ENCODE peak calls at places on chromosomes 12 and 14, in eight cellular contexts. F is ovary; V is CD4-positive, alpha-beta T cell; Z is endothelial cell of umbilical vein; I is cardiac muscle cell; A is sigmoid colon; D is GM23338; N is effector memory CD4-positive, alpha-beta T cell. M is an unnamed sample.

GRCh38 chr12:68455676-68456345 is 123.6 kb upstream of the MDM1 start:
- DNase-seq in F (no peak), V (no peak), Z (peak), I (no peak), A (no peak), D (no peak), N (no peak), M (no peak)

GRCh38 chr12:124651508-124652273 is 84.3 kb upstream of the NCOR2 start:
- DNase-seq in F (no peak), V (no peak), Z (peak), I (no peak), A (no peak), D (no peak), N (no peak), M (no peak)

GRCh38 chr14:71485833-71486232 is 446.4 kb upstream of the RGS6 start:
- DNase-seq in F (no peak), V (no peak), Z (no peak), I (no peak), A (no peak), D (no peak), N (no peak), M (no peak)

GRCh38 chr12:65074932-65075331 is 46.2 kb downstream of the WIF1 start:
- DNase-seq in F (no peak), V (no peak), Z (no peak), I (no peak), A (no peak), D (peak), N (no peak), M (no peak)

GRCh38 chr12:51924551-51925399 is 17.5 kb downstream of the ACVRL1 start:
- DNase-seq in F (no peak), V (no peak), Z (peak), I (no peak), A (no peak), D (no peak), N (no peak), M (no peak)

GRCh38 chr14:50961606-50962259 is 17.4 kb upstream of the PYGL start:
- DNase-seq in F (no peak), V (no peak), Z (peak), I (no peak), A (no peak), D (no peak), N (no peak), M (no peak)

GRCh38 chr12:76012656-76013055 is 18.9 kb downstream of the PHLDA1 start:
- DNase-seq in F (no peak), V (no peak), Z (no peak), I (no peak), A (no peak), D (no peak), N (no peak), M (no peak)

GRCh38 chr12:69342407-69342806 is 5.8 kb upstream of the LYZ start:
- DNase-seq in F (no peak), V (no peak), Z (no peak), I (no peak), A (no peak), D (no peak), N (no peak), M (no peak)

GRCh38 chr12:76282744-76283143 is 65.5 kb downstream of the BBS10 start:
- DNase-seq in F (no peak), V (no peak), Z (no peak), I (no peak), A (no peak), D (no peak), N (no peak), M (no peak)

GRCh38 chr12:84741727-84742126 is 170.9 kb downstream of the SLC6A15 start:
- DNase-seq in F (no peak), V (no peak), Z (no peak), I (peak), A (no peak), D (no peak), N (no peak), M (no peak)

DNA sequence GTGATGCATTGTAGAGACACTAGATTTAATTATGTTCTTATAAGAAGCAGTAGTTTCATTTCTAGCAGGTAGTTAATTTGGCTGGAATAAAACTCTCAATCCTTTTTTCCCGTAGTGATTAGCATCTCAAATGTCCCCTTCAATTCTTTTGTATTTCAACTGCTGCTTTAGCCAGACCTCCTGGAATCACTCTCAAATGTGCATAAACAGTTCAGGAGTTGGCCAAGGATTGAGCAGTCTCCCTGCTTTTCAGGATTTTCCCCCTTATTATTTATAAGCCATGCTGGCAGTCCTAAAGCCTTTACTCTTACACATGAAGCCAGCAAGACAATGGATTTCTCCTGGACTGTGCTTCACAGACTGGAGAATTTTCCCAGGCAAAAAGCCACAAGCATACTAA is 950.1 kb downstream of the VRK1 start:
- DNase-seq in F (no peak), V (no peak), Z (no peak), I (no peak), A (no peak), D (peak), N (no peak), M (no peak)
- H3K27ac ChIP-seq in F (no peak), V (no peak), Z (no peak), I (no peak), A (no peak), D (no peak), N (no peak), M (no peak)

GRCh38 chr12:53230971-53231858 is 794 bp downstream of the RARG start:
- DNase-seq in F (no peak), V (no peak), Z (no peak), I (no peak), A (no peak), D (peak), N (no peak), M (peak)
- H3K27ac ChIP-seq in F (peak), V (no peak), Z (no peak), I (no peak), A (peak), D (no peak), N (peak), M (peak)

GRCh38 chr14:104223101-104223809 is 84.9 kb downstream of the KIF26A start:
- DNase-seq in F (peak), V (no peak), Z (peak), I (peak), A (no peak), D (peak), N (no peak), M (peak)
- H3K27ac ChIP-seq in F (peak), V (no peak), Z (no peak), I (no peak), A (no peak), D (no peak), N (no peak), M (no peak)

GRCh38 chr14:44567997-44568396 is 60.9 kb upstream of the FSCB start:
- DNase-seq in F (no peak), V (no peak), Z (no peak), I (no peak), A (no peak), D (no peak), N (no peak), M (no peak)

GRCh38 chr14:44564908-44565307 is 57.8 kb upstream of the FSCB start:
- DNase-seq in F (no peak), V (no peak), Z (no peak), I (no peak), A (no peak), D (no peak), N (no peak), M (no peak)

GRCh38 chr14:44565968-44566367 is 58.9 kb upstream of the FSCB start:
- DNase-seq in F (no peak), V (no peak), Z (no peak), I (no peak), A (no peak), D (no peak), N (no peak), M (no peak)
- H3K27ac ChIP-seq in F (no peak), V (no peak), Z (no peak), I (no peak), A (no peak), D (no peak), N (no peak), M (no peak)

DNA sequence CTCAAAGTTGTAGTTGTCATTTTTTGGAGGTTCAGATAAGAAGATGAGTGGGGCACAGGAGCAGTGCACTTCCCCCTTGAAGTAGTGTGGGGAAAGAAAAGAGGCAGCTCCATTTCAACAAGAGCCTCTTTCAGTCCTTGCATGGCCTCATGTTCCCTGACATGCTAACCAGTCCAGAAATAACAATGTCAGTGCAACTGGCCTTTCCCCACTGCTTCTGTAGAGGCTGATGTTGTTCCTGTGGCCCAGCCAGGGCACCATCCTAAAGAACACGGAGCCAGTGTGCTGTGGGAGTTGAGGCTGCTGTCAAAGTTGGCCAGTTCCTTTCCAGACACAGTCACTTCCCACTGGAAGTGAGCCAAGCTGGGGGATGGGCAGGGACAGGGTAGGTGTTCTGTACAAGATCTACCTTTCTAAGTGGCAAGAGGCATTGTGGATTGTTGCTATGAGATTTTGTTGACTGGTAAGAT is 77.7 kb upstream of the SLC38A2 start:
- DNase-seq in F (peak), V (no peak), Z (peak), I (peak), A (peak), D (no peak), N (no peak), M (peak)
- H3K27ac ChIP-seq in F (no peak), V (no peak), Z (peak), I (peak), A (peak), D (no peak), N (no peak), M (no peak)

DNA sequence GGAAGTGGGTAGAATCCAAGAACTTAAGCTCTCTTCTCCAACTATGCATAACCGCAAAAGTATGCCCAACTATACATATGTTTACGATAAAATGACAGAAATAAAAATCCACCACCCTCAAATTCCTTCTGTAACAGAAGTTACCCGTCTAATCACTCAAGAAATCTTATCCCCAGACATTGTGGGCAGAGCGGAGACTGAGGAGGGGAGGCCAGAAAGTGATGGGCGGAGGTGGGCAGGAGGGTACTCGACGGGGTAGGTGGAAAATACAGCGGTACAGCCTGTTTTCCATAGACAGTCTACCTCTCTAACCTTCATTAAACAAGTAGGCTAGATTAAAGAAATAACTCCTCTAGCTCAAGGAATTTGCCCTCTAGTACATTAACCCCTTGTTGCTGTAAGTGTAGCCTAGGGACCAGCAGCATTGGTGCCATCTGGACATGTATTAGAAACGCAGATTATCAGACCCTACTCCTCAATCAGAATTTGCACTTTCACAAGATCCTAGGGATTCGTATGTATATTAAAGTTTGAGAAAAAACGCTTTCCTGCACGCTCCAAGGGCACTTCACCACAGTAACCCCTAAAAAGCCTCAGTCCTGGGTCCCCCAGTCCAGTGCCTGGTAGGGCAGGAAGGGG is 597 bp downstream of the DEPDC4 start:
- DNase-seq in F (no peak), V (no peak), Z (no peak), I (no peak), A (no peak), D (no peak), N (no peak), M (no peak)
- H3K27ac ChIP-seq in F (no peak), V (peak), Z (peak), I (peak), A (peak), D (peak), N (peak), M (peak)

M was measured in lower lobe of right lung.